ENCODE peak calls at places on chromosomes 7 and 10, in four cellular contexts. B, N, L and U are unnamed samples.

GRCh38 chr7:11865671-11866070 is 33.7 kb upstream of the THSD7A start:
- DNase-seq in L (no peak), B (no peak), N (no peak), U (no peak)

GRCh38 chr10:97000487-97001182 is 168.5 kb downstream of the LCOR start:
- DNase-seq in N (no peak), B (no peak), L (no peak), U (no peak)

GRCh38 chr7:29749701-29750321 is 56.5 kb upstream of the WIPF3 start:
- DNase-seq in N (no peak), L (no peak), B (no peak), U (no peak)

GRCh38 chr10:130941886-130942285 is 369.6 kb downstream of the TCERG1L start:
- DNase-seq in B (no peak), L (no peak), N (no peak), U (no peak)

GRCh38 chr7:13282377-13282980 is 595.0 kb downstream of the ARL4A start:
- DNase-seq in B (no peak), L (no peak), N (no peak), U (no peak)

GRCh38 chr7:26198133-26198780 is 2.3 kb downstream of the HNRNPA2B1 start:
- DNase-seq in L (no peak), B (no peak), N (no peak), U (no peak)

GRCh38 chr10:117167346-117168134 is 29.5 kb upstream of the VAX1 start:
- DNase-seq in L (no peak), B (no peak), N (no peak), U (no peak)

GRCh38 chr10:82497451-82497850 is 622.5 kb downstream of the NRG3 start:
- DNase-seq in N (no peak), L (no peak), B (no peak), U (no peak)

GRCh38 chr7:36523371-36523953 is 133.8 kb downstream of the ANLN start:
- DNase-seq in N (no peak), L (no peak), B (no peak), U (no peak)

GRCh38 chr10:84333864-84334451 is 5.6 kb downstream of the CCSER2 start:
- DNase-seq in N (no peak), B (peak), L (peak), U (peak)

GRCh38 chr10:19651549-19651948 is 164.7 kb upstream of the PLXDC2 start:
- DNase-seq in N (no peak), L (no peak), B (no peak), U (no peak)

GRCh38 chr7:150322833-150323681 is at the start of the genes ACTR3C and LRRC61:
- DNase-seq in B (peak), L (peak), N (no peak), U (peak)

GRCh38 chr10:82643076-82643475 is 768.1 kb downstream of the NRG3 start:
- DNase-seq in L (no peak), N (no peak), B (no peak), U (no peak)

GRCh38 chr7:129351320-129351719 is 82.9 kb upstream of the STRIP2 start:
- DNase-seq in B (no peak), L (no peak), N (no peak), U (no peak)

GRCh38 chr10:105974803-105975456 is 1189.6 kb downstream of the SORCS1 start:
- DNase-seq in L (no peak), N (no peak), B (no peak), U (no peak)

GRCh38 chr10:133002685-133003084 is 60.3 kb upstream of the CFAP46 start:
- DNase-seq in L (no peak), N (no peak), B (no peak), U (no peak)

GRCh38 chr7:43480581-43480980 is 102.3 kb upstream of the STK17A start:
- DNase-seq in N (no peak), B (no peak), L (no peak), U (no peak)

GRCh38 chr10:48390933-48391845 is 84.7 kb downstream of the MAPK8 start:
- DNase-seq in N (no peak), L (no peak), B (peak), U (peak)

GRCh38 chr10:72276421-72277339 is 3.0 kb downstream of the DDIT4 start:
- DNase-seq in N (no peak), L (no peak), B (no peak), U (peak)

GRCh38 chr10:42988517-42989395 is 88.1 kb upstream of the RET start:
- DNase-seq in N (no peak), L (no peak), B (peak), U (peak)

GRCh38 chr7:1309290-1309689 is 76.6 kb downstream of the UNCX start:
- DNase-seq in N (no peak), B (no peak), L (no peak), U (no peak)

GRCh38 chr7:103983201-103983977 is 6.1 kb downstream of the RELN start:
- DNase-seq in N (no peak), B (no peak), L (no peak), U (no peak)